ENCODE peak calls at places on chromosomes 11 and 22, in seven cellular contexts. A, S, J, V, W, T and F are unnamed samples.

GRCh38 chr11:72217856-72218745 is 1.5 kb downstream of the FOLR2 start:
- DNase-seq in A (no peak), S (no peak), J (no peak), V (peak), W (no peak), T (no peak), F (no peak)

GRCh38 chr11:71432761-71433647 is 15.2 kb downstream of the DHCR7 start:
- DNase-seq in A (no peak), S (no peak), J (no peak), V (no peak), W (no peak), T (no peak), F (no peak)

GRCh38 chr11:20367313-20367948 is 3.9 kb downstream of the HTATIP2 start:
- DNase-seq in A (peak), S (no peak), J (no peak), V (peak), W (peak), T (peak), F (peak)

GRCh38 chr11:17476317-17477083 is at the start of gene ABCC8:
- DNase-seq in A (no peak), S (no peak), J (peak), V (no peak), W (no peak), T (no peak), F (no peak)

GRCh38 chr22:24434472-24435322 is 7.3 kb downstream of the ADORA2A start:
- DNase-seq in A (no peak), S (peak), J (no peak), V (peak), W (no peak), T (no peak), F (peak)

GRCh38 chr11:61509058-61510029 is 795 bp downstream of the LRRC10B start:
- DNase-seq in A (peak), S (peak), J (peak), V (peak), W (peak), T (peak), F (peak)

GRCh38 chr11:116466231-116466630 is 306.6 kb downstream of the BUD13 start:
- DNase-seq in A (no peak), S (no peak), J (no peak), V (no peak), W (no peak), T (no peak), F (no peak)

GRCh38 chr22:39959640-39960447 is at the start of gene TMA7B:
- DNase-seq in A (peak), S (no peak), J (peak), V (peak), W (peak), T (no peak), F (peak)

GRCh38 chr11:72243173-72243566 is 806 bp downstream of the PHOX2A start:
- DNase-seq in A (no peak), S (no peak), J (no peak), V (no peak), W (no peak), T (no peak), F (no peak)

GRCh38 chr11:81036168-81036870 is 1595.5 kb upstream of the TENM4 start:
- DNase-seq in A (no peak), S (no peak), J (no peak), V (no peak), W (no peak), T (no peak), F (no peak)

GRCh38 chr11:394034-394857 is at the start of gene PKP3:
- DNase-seq in A (peak), S (no peak), J (peak), V (no peak), W (peak), T (peak), F (peak)

GRCh38 chr11:92888701-92889100 is 80.8 kb upstream of the MTNR1B start:
- DNase-seq in A (no peak), S (no peak), J (no peak), V (no peak), W (peak), T (no peak), F (no peak)

GRCh38 chr11:124798991-124799383 is 1.2 kb downstream of the MSANTD2 start:
- DNase-seq in A (peak), S (no peak), J (no peak), V (no peak), W (peak), T (peak), F (peak)

GRCh38 chr11:42329930-42330555 is 870.6 kb upstream of the LRRC4C start:
- DNase-seq in A (no peak), S (no peak), J (no peak), V (no peak), W (no peak), T (no peak), F (peak)

GRCh38 chr22:39545310-39546063 is 12.9 kb upstream of the RPS19BP1 start:
- DNase-seq in A (no peak), S (peak), J (peak), V (peak), W (peak), T (no peak), F (peak)

GRCh38 chr11:5297671-5298070 is 4.1 kb downstream of the OR51B4 start:
- DNase-seq in A (no peak), S (no peak), J (no peak), V (no peak), W (no peak), T (no peak), F (peak)

GRCh38 chr22:35313311-35314121 is 13.8 kb downstream of the TOM1 start:
- DNase-seq in A (peak), S (peak), J (no peak), V (peak), W (peak), T (no peak), F (peak)

DNA sequence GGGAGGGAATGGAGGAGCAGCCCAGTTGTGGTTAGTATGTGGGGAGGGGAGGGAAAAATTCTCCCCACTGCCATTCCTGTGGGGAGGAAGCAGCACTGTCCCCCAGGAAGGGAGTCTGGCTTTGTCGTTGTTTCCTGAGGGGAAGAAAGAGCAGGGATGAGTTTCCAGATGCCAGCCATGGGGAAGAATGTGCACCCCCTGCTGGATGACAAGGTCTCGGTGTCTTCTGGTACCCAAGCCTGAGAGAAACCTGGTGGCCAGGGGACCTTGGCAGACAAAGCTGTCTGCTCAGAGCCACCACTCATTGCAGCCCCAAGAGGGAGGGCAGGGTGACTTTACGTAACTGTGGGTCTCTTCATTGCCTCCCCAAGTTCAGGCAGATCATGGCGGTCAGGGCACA is 81.3 kb upstream of the CD82 start:
- DNase-seq in A (no peak), S (no peak), J (peak), V (peak), W (peak), T (no peak), F (peak)
- TF ChIP-seq CTCF in A (peak), S (peak), J (peak), V (no peak), W (peak), T (peak), F (peak)

DNA sequence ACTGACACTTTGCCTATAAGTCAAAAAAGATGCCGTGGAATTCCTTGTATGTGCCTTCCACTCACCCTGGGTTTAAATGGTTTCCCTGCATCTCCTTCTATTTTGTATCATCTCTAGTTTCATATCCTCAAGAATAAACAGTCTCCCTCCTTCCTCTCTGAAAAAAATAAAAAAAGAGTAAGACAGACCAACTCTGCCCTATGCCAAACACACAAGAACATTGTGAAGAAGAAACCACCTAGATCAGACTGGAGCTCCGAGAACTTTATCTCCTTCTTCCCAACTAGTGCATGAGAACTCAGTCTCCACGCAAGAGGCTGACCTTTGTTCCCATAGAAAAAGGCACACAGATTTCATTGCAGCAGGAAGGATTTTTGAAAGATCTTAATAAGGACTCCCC is 8.8 kb upstream of the PEX26 start:
- DNase-seq in A (no peak), S (no peak), J (no peak), V (no peak), W (no peak), T (no peak), F (no peak)
- H3K4me3 ChIP-seq in A (no peak), S (no peak), J (no peak), V (no peak), W (no peak), T (no peak), F (no peak)

DNA sequence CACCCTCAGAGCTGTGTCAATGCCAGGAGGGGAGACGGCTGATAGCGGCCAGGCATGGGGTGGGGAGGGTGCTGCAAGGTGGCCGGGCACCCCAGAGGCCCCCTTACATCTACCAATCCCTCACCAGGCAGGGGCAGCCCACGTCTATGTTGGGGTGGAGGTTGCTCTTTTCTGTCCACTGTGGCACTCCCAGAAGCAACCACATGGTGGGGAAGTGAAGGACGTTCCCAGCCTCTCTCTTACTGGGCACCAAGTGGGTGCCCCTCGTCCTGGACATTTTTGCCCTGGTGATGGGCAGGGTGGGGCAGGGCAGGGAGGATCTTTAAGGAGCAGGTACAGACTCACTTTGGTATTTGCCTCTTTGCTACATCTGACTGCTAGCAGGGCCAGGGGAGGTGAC is 47.5 kb downstream of the NECTIN1 start:
- DNase-seq in A (no peak), S (no peak), J (no peak), V (no peak), W (no peak), T (no peak), F (no peak)
- TF ChIP-seq CTCF in A (no peak), S (no peak), J (peak), V (no peak), W (peak), T (peak), F (peak)

GRCh38 chr11:67269401-67270255 is 3.4 kb downstream of the GRK2 start:
- DNase-seq in A (no peak), S (peak), J (no peak), V (no peak), W (no peak), T (no peak), F (no peak)
- H3K4me3 ChIP-seq in A (peak), S (peak), J (peak), V (no peak), W (peak), T (no peak), F (peak)